ENCODE peak calls at places on chromosome 5, in nine cellular contexts. One of them, this sample, is unnamed.

GRCh38 chr5:140488914-140489313 is 58.5 kb upstream of the EIF4EBP3 start:
- DNase-seq in tibial nerve: no peak
- DNase-seq in suprapubic skin: no peak
- DNase-seq in IMR-90: no peak
- DNase-seq in Peyer's patch: no peak
- DNase-seq in stomach: no peak
- DNase-seq in HCT116: no peak
- DNase-seq in body of pancreas: no peak
- DNase-seq in heart left ventricle: no peak
- DNase-seq in this sample: peak; percentile 40

GRCh38 chr5:14983666-14984441 is 112.3 kb upstream of the ANKH start:
- DNase-seq in tibial nerve: no peak
- DNase-seq in suprapubic skin: no peak
- DNase-seq in IMR-90: no peak
- DNase-seq in Peyer's patch: no peak
- DNase-seq in stomach: no peak
- DNase-seq in HCT116: no peak
- DNase-seq in body of pancreas: no peak
- DNase-seq in heart left ventricle: no peak
- DNase-seq in this sample: no peak

GRCh38 chr5:14238272-14238671 is 95.1 kb downstream of the TRIO start:
- DNase-seq in tibial nerve: no peak
- DNase-seq in suprapubic skin: no peak
- DNase-seq in IMR-90: no peak
- DNase-seq in Peyer's patch: no peak
- DNase-seq in stomach: no peak
- DNase-seq in HCT116: no peak
- DNase-seq in body of pancreas: no peak
- DNase-seq in heart left ventricle: no peak
- DNase-seq in this sample: no peak

GRCh38 chr5:175826980-175827379 is 44.4 kb upstream of the CPLX2 start:
- DNase-seq in tibial nerve: no peak
- DNase-seq in suprapubic skin: no peak
- DNase-seq in IMR-90: no peak
- DNase-seq in Peyer's patch: no peak
- DNase-seq in stomach: no peak
- DNase-seq in HCT116: no peak
- DNase-seq in body of pancreas: no peak
- DNase-seq in heart left ventricle: no peak
- DNase-seq in this sample: no peak

GRCh38 chr5:39231705-39232525 is 12.6 kb upstream of the FYB1 start:
- DNase-seq in tibial nerve: no peak
- DNase-seq in suprapubic skin: no peak
- DNase-seq in IMR-90: no peak
- DNase-seq in Peyer's patch: no peak
- DNase-seq in stomach: no peak
- DNase-seq in HCT116: no peak
- DNase-seq in body of pancreas: peak; percentile 25
- DNase-seq in heart left ventricle: no peak
- DNase-seq in this sample: no peak

GRCh38 chr5:16930487-16930886 is 5.6 kb downstream of the MYO10 start:
- DNase-seq in tibial nerve: no peak
- DNase-seq in suprapubic skin: no peak
- DNase-seq in IMR-90: no peak
- DNase-seq in Peyer's patch: no peak
- DNase-seq in stomach: no peak
- DNase-seq in HCT116: no peak
- DNase-seq in body of pancreas: no peak
- DNase-seq in heart left ventricle: no peak
- DNase-seq in this sample: no peak

GRCh38 chr5:129905467-129906176 is 1.4 kb downstream of the CHSY3 start:
- DNase-seq in tibial nerve: peak; percentile 16
- DNase-seq in suprapubic skin: no peak
- DNase-seq in IMR-90: peak; percentile 3
- DNase-seq in Peyer's patch: peak; percentile 48
- DNase-seq in stomach: no peak
- DNase-seq in HCT116: no peak
- DNase-seq in body of pancreas: no peak
- DNase-seq in heart left ventricle: no peak
- DNase-seq in this sample: no peak

GRCh38 chr5:121976979-121977378 is 15.2 kb downstream of the SRFBP1 start:
- DNase-seq in tibial nerve: no peak
- DNase-seq in suprapubic skin: no peak
- DNase-seq in IMR-90: peak; percentile 64
- DNase-seq in Peyer's patch: no peak
- DNase-seq in stomach: no peak
- DNase-seq in HCT116: no peak
- DNase-seq in body of pancreas: no peak
- DNase-seq in heart left ventricle: no peak
- DNase-seq in this sample: no peak

GRCh38 chr5:120388016-120388781 is 75.9 kb upstream of the PRR16 start:
- DNase-seq in tibial nerve: no peak
- DNase-seq in suprapubic skin: no peak
- DNase-seq in IMR-90: peak; percentile 95
- DNase-seq in Peyer's patch: no peak
- DNase-seq in stomach: no peak
- DNase-seq in HCT116: no peak
- DNase-seq in body of pancreas: no peak
- DNase-seq in heart left ventricle: no peak
- DNase-seq in this sample: no peak

GRCh38 chr5:321726-322251 is 275 bp downstream of the AHRR start:
- DNase-seq in tibial nerve: no peak
- DNase-seq in suprapubic skin: peak; percentile 78
- DNase-seq in IMR-90: no peak
- DNase-seq in Peyer's patch: no peak
- DNase-seq in stomach: no peak
- DNase-seq in HCT116: no peak
- DNase-seq in body of pancreas: no peak
- DNase-seq in heart left ventricle: no peak
- DNase-seq in this sample: no peak
- H3K27me3 ChIP-seq in tibial nerve: no peaks in the 10 kb centered on the region
- H3K27me3 ChIP-seq in suprapubic skin: peaks cover 52% of the 10 kb centered on the region
- H3K27me3 ChIP-seq in IMR-90: no peaks in the 10 kb centered on the region
- H3K27me3 ChIP-seq in Peyer's patch: peaks cover 37% of the 10 kb centered on the region
- H3K27me3 ChIP-seq in stomach: peaks cover 9% of the 10 kb centered on the region
- H3K27me3 ChIP-seq in HCT116: no peaks in the 10 kb centered on the region
- H3K27me3 ChIP-seq in body of pancreas: no peaks in the 10 kb centered on the region
- H3K27me3 ChIP-seq in heart left ventricle: peaks cover 51% of the 10 kb centered on the region
- H3K27me3 ChIP-seq in this sample: peaks cover 18% of the 10 kb centered on the region

GRCh38 chr5:132259061-132259851 is 1.8 kb downstream of the PDLIM4 start:
- DNase-seq in tibial nerve: peak; percentile 52
- DNase-seq in suprapubic skin: peak; percentile 90
- DNase-seq in IMR-90: peak; percentile 95
- DNase-seq in Peyer's patch: peak; percentile 51
- DNase-seq in stomach: peak; percentile 16
- DNase-seq in HCT116: no peak
- DNase-seq in body of pancreas: peak; percentile 48
- DNase-seq in heart left ventricle: peak; percentile 62
- DNase-seq in this sample: peak; percentile 90
- TF ChIP-seq POLR2A in tibial nerve: peak; percentile 23
- TF ChIP-seq POLR2A in suprapubic skin: no peak
- TF ChIP-seq POLR2A in IMR-90: peak; percentile 73
- TF ChIP-seq POLR2A in Peyer's patch: no peak
- TF ChIP-seq POLR2A in stomach: no peak
- TF ChIP-seq POLR2A in HCT116: no peak
- TF ChIP-seq POLR2A in body of pancreas: no peak
- TF ChIP-seq POLR2A in heart left ventricle: no peak
- TF ChIP-seq POLR2A in this sample: peak; percentile 28

DNA sequence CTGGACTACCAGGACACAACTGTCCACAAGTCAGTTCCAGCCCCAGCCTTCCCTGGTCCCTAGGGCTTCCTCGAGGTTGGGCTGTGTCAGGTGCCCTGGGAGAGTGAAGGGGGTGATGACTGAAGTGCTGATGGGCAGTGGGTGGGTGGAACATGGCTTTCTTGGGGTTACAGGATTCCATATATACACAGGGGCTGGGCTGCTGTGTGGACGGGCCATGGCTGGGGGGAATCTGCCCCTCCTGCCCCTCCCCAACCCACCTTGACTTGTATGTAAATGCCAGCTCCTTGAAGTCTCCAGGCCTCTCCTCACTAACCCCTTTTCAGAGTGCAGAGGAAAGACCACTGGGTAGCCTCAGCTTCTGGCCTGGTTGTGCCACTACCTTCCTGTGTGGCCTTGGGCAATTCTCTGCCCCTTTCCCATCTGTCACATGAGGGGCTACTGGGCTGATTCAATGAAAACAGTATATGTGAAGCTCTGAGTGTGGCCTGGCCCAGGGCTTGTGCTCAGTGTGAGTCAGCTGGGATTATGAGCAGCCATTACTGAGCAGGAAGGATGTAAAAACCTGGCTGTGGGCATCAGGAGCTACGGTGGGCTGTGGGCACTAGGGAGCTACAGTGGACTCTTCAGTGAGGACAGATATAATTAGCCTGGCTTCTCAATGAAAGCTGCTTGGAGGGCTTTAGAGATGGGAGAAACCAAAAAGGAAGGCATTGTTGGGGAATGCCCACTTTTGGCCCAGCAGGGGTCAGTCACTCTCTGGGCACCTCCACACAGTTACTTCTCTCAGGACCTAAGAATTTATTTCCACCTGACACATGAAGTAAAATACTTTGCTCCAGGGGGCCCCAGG is 23.3 kb downstream of the PITX1 start:
- DNase-seq in tibial nerve: no peak
- DNase-seq in suprapubic skin: no peak
- DNase-seq in IMR-90: peak; percentile 27
- DNase-seq in Peyer's patch: no peak
- DNase-seq in stomach: peak; percentile 24
- DNase-seq in HCT116: no peak
- DNase-seq in body of pancreas: no peak
- DNase-seq in heart left ventricle: peak; percentile 9
- DNase-seq in this sample: no peak
- TF ChIP-seq CTCF in tibial nerve: no peak
- TF ChIP-seq CTCF in suprapubic skin: no peak
- TF ChIP-seq CTCF in IMR-90: peak; percentile 41
- TF ChIP-seq CTCF in Peyer's patch: peak; percentile 9
- TF ChIP-seq CTCF in stomach: no peak
- TF ChIP-seq CTCF in HCT116: peak; percentile 33
- TF ChIP-seq CTCF in body of pancreas: no peak
- TF ChIP-seq CTCF in heart left ventricle: no peak
- TF ChIP-seq CTCF in this sample: no peak

GRCh38 chr5:178469975-178470692 is 120.1 kb downstream of the COL23A1 start:
- DNase-seq in tibial nerve: no peak
- DNase-seq in suprapubic skin: peak; percentile 58
- DNase-seq in IMR-90: no peak
- DNase-seq in Peyer's patch: no peak
- DNase-seq in stomach: no peak
- DNase-seq in HCT116: no peak
- DNase-seq in body of pancreas: no peak
- DNase-seq in heart left ventricle: no peak
- DNase-seq in this sample: no peak
- H3K27me3 ChIP-seq in tibial nerve: no peaks in the 10 kb centered on the region
- H3K27me3 ChIP-seq in suprapubic skin: no peaks in the 10 kb centered on the region
- H3K27me3 ChIP-seq in IMR-90: no peaks in the 10 kb centered on the region
- H3K27me3 ChIP-seq in Peyer's patch: no peaks in the 10 kb centered on the region
- H3K27me3 ChIP-seq in stomach: no peaks in the 10 kb centered on the region
- H3K27me3 ChIP-seq in HCT116: no peaks in the 10 kb centered on the region
- H3K27me3 ChIP-seq in body of pancreas: no peaks in the 10 kb centered on the region
- H3K27me3 ChIP-seq in heart left ventricle: no peaks in the 10 kb centered on the region
- H3K27me3 ChIP-seq in this sample: no peaks in the 10 kb centered on the region

GRCh38 chr5:150658121-150658520 is 2.9 kb upstream of the MYOZ3 start:
- DNase-seq in tibial nerve: no peak
- DNase-seq in suprapubic skin: no peak
- DNase-seq in IMR-90: no peak
- DNase-seq in Peyer's patch: peak; percentile 25
- DNase-seq in stomach: no peak
- DNase-seq in HCT116: no peak
- DNase-seq in body of pancreas: no peak
- DNase-seq in heart left ventricle: no peak
- DNase-seq in this sample: no peak
- TF ChIP-seq POLR2A in tibial nerve: no peak
- TF ChIP-seq POLR2A in suprapubic skin: no peak
- TF ChIP-seq POLR2A in IMR-90: no peak
- TF ChIP-seq POLR2A in Peyer's patch: no peak
- TF ChIP-seq POLR2A in stomach: no peak
- TF ChIP-seq POLR2A in HCT116: no peak
- TF ChIP-seq POLR2A in body of pancreas: no peak
- TF ChIP-seq POLR2A in heart left ventricle: no peak
- TF ChIP-seq POLR2A in this sample: no peak

This sample was measured in adrenal gland.